ENCODE peak calls at places on chromosome 5, in seven cellular contexts. One of them, this sample, is unnamed.
A peak's percentile ranks its signal among the peaks of the same experiment; 100 is the strongest.

GRCh38 chr5:175535781-175536180 is 57.4 kb downstream of the SFXN1 start:
- DNase-seq in GM13977: no peak
- DNase-seq in choroid plexus epithelial cell: no peak
- DNase-seq in pancreas: no peak
- DNase-seq in brain microvascular endothelial cell: no peak
- DNase-seq in ascending aorta: no peak
- DNase-seq in A549: no peak
- DNase-seq in this sample: no peak

GRCh38 chr5:142644127-142644526 is 41.8 kb downstream of the FGF1 start:
- DNase-seq in GM13977: no peak
- DNase-seq in pancreas: no peak
- DNase-seq in A549: no peak
- DNase-seq in choroid plexus epithelial cell: no peak
- DNase-seq in brain microvascular endothelial cell: no peak
- DNase-seq in ascending aorta: no peak
- DNase-seq in this sample: no peak

GRCh38 chr5:82347213-82347947 is 69.2 kb upstream of the RPS23 start:
- DNase-seq in choroid plexus epithelial cell: peak; percentile 93
- DNase-seq in brain microvascular endothelial cell: peak; percentile 85
- DNase-seq in A549: no peak
- DNase-seq in ascending aorta: peak; percentile 79
- DNase-seq in GM13977: no peak
- DNase-seq in pancreas: no peak
- DNase-seq in this sample: peak; percentile 94

GRCh38 chr5:11322133-11322532 is 561.1 kb upstream of the DAP start:
- DNase-seq in A549: no peak
- DNase-seq in brain microvascular endothelial cell: no peak
- DNase-seq in pancreas: no peak
- DNase-seq in GM13977: no peak
- DNase-seq in choroid plexus epithelial cell: no peak
- DNase-seq in ascending aorta: no peak
- DNase-seq in this sample: peak; percentile 22

GRCh38 chr5:142754031-142754430 is 16.1 kb upstream of the ARHGAP26 start:
- DNase-seq in GM13977: no peak
- DNase-seq in ascending aorta: peak; percentile 77
- DNase-seq in choroid plexus epithelial cell: no peak
- DNase-seq in brain microvascular endothelial cell: no peak
- DNase-seq in A549: no peak
- DNase-seq in pancreas: no peak
- DNase-seq in this sample: no peak

GRCh38 chr5:108432024-108432423 is 50.1 kb upstream of the FBXL17 start:
- DNase-seq in A549: no peak
- DNase-seq in GM13977: no peak
- DNase-seq in ascending aorta: no peak
- DNase-seq in pancreas: no peak
- DNase-seq in choroid plexus epithelial cell: peak; percentile 13
- DNase-seq in brain microvascular endothelial cell: no peak
- DNase-seq in this sample: peak; percentile 23

GRCh38 chr5:169027456-169028118 is 273.4 kb downstream of the SLIT3 start:
- DNase-seq in GM13977: no peak
- DNase-seq in ascending aorta: peak; percentile 71
- DNase-seq in brain microvascular endothelial cell: no peak
- DNase-seq in A549: no peak
- DNase-seq in choroid plexus epithelial cell: no peak
- DNase-seq in pancreas: no peak
- DNase-seq in this sample: no peak

GRCh38 chr5:154686490-154686889 is 68.7 kb upstream of the LARP1 start:
- DNase-seq in brain microvascular endothelial cell: no peak
- DNase-seq in A549: no peak
- DNase-seq in pancreas: no peak
- DNase-seq in choroid plexus epithelial cell: peak; percentile 19
- DNase-seq in GM13977: no peak
- DNase-seq in ascending aorta: no peak
- DNase-seq in this sample: no peak

GRCh38 chr5:102152906-102153787 is 142.9 kb downstream of the SLCO4C1 start:
- DNase-seq in A549: no peak
- DNase-seq in pancreas: no peak
- DNase-seq in brain microvascular endothelial cell: peak; percentile 1
- DNase-seq in GM13977: peak; percentile 36
- DNase-seq in ascending aorta: no peak
- DNase-seq in choroid plexus epithelial cell: peak; percentile 19
- DNase-seq in this sample: no peak

DNA sequence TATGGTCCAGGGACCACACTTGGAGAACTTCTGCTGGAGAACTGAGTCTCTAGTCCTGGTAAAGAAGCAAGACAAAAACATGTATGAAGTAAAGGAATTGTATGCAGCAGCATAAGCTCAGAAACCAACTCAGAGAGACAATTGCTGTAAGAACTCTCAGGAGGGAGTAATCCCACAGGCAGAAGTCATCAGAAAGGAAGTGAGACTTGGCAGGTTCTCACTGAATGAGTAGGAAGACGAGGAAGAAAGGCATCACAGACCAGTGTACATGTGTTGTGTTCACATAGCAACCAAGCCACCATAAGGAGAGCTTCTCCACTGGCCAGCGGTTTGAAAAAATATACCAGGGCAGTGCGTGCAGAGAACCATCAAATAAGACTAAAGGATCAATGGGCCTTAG is 57.9 kb upstream of the FST start:
- DNase-seq in brain microvascular endothelial cell: peak; percentile 83
- DNase-seq in GM13977: no peak
- DNase-seq in ascending aorta: no peak
- DNase-seq in pancreas: no peak
- DNase-seq in A549: no peak
- DNase-seq in choroid plexus epithelial cell: peak; percentile 79
- DNase-seq in this sample: peak; percentile 82
- TF ChIP-seq CTCF in brain microvascular endothelial cell: no peak
- TF ChIP-seq CTCF in GM13977: no peak
- TF ChIP-seq CTCF in ascending aorta: no peak
- TF ChIP-seq CTCF in pancreas: no peak
- TF ChIP-seq CTCF in A549: no peak
- TF ChIP-seq CTCF in choroid plexus epithelial cell: no peak
- TF ChIP-seq CTCF in this sample: no peak

DNA sequence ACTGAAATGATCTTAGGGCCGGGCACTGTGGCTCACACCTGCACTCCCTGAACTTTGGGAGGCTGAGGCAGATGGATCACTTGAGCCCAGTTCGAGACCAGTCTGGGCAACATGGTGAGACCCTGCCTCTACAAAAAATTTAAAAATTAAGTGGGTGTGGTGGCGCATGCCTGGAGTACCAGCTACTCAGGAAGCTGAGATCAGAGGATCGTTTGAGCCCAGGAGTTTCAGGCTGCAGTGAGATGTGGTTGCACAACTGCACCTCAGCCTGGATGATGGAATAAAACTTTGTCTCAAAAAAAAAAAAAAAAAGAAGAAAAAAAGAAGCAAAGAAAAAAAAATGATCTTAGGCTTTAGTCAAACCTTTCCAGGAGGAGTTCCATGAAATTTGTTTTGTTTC is 41.8 kb downstream of the MEF2C start:
- DNase-seq in ascending aorta: no peak
- DNase-seq in A549: no peak
- DNase-seq in pancreas: no peak
- DNase-seq in brain microvascular endothelial cell: no peak
- DNase-seq in choroid plexus epithelial cell: no peak
- DNase-seq in GM13977: no peak
- DNase-seq in this sample: no peak
- TF ChIP-seq CTCF in ascending aorta: no peak
- TF ChIP-seq CTCF in A549: no peak
- TF ChIP-seq CTCF in pancreas: no peak
- TF ChIP-seq CTCF in brain microvascular endothelial cell: no peak
- TF ChIP-seq CTCF in choroid plexus epithelial cell: no peak
- TF ChIP-seq CTCF in GM13977: no peak
- TF ChIP-seq CTCF in this sample: no peak

DNA sequence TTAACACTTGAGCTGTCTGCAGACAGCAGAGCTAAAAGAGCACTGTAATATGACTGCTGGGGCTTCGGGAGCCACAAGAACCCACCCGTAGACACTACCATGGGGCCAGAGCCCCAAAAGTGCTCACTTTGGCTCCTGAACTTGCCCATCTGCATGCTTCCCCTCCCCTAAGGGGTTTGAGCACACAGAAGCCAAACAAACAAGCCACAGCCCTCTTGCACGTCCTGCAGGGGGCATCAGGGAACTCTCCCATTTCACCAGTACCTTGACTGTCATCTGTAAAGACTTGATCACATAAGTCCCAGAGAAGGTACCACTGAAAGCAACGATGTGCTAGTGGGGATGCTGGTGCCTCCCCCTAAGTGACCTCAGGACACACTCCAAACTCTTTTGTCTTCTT is 681.8 kb downstream of the SEMA5A start:
- DNase-seq in A549: no peak
- DNase-seq in pancreas: no peak
- DNase-seq in ascending aorta: no peak
- DNase-seq in choroid plexus epithelial cell: peak; percentile 58
- DNase-seq in GM13977: no peak
- DNase-seq in brain microvascular endothelial cell: no peak
- DNase-seq in this sample: no peak
- TF ChIP-seq CTCF in A549: peak; percentile 11
- TF ChIP-seq CTCF in pancreas: no peak
- TF ChIP-seq CTCF in ascending aorta: no peak
- TF ChIP-seq CTCF in choroid plexus epithelial cell: peak; percentile 68
- TF ChIP-seq CTCF in GM13977: peak; percentile 58
- TF ChIP-seq CTCF in brain microvascular endothelial cell: peak; percentile 76
- TF ChIP-seq CTCF in this sample: peak; percentile 21

DNA sequence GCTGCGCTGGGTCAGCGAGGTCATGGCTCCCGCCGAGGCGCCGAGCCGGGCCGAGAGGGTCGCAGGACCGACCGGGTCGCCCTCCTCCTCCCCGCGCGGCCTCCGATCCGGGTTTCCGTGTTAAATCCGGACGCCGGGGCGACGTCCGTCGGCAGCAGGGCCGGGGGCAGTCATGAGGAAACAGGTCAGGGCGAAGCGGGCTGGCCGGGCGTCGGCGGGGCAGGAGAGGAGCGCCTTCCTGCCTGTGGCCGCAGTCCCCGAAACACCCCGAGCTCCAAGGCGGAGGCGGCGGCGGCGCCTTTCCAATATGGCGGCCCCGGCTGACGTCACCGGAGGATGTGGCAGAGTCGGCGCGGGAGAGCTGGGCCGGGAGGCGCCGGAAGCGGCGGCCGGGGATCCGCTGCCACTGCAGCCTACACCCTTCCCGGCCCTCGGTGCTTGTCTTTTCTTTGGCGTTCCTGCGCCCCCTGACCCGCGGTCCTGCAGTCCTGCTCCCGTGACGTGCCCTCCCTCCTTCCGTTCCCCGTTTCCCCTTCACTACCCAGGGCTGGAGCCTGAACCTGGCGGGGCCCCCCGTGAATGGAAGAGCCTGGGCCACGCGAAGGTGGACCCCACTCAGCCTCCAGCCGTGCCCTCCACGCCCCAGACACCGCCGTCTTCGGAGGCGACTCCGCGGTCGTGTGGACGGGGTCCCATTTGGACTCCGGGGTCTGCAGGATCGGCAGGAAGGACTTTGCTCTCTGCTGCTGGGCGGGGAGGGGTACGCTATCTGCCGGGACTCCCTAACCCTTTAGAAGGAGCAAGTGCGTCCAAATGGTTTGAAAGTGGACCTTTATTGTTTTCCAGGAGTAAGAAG is at the start of gene GOLPH3:
- DNase-seq in A549: peak; percentile 87
- DNase-seq in ascending aorta: peak; percentile 97
- DNase-seq in choroid plexus epithelial cell: peak; percentile 86
- DNase-seq in brain microvascular endothelial cell: peak; percentile 85
- DNase-seq in pancreas: peak; percentile 96
- DNase-seq in GM13977: peak; percentile 95
- DNase-seq in this sample: peak; percentile 70
- TF ChIP-seq CTCF in A549: no peak
- TF ChIP-seq CTCF in ascending aorta: no peak
- TF ChIP-seq CTCF in choroid plexus epithelial cell: peak; percentile 4
- TF ChIP-seq CTCF in brain microvascular endothelial cell: peak; percentile 13
- TF ChIP-seq CTCF in pancreas: no peak
- TF ChIP-seq CTCF in GM13977: no peak
- TF ChIP-seq CTCF in this sample: no peak

GRCh38 chr5:16841416-16841815 is 94.7 kb downstream of the MYO10 start:
- DNase-seq in GM13977: no peak
- DNase-seq in brain microvascular endothelial cell: no peak
- DNase-seq in pancreas: no peak
- DNase-seq in ascending aorta: no peak
- DNase-seq in choroid plexus epithelial cell: no peak
- DNase-seq in A549: no peak
- DNase-seq in this sample: no peak
- TF ChIP-seq CTCF in GM13977: no peak
- TF ChIP-seq CTCF in brain microvascular endothelial cell: no peak
- TF ChIP-seq CTCF in pancreas: no peak
- TF ChIP-seq CTCF in ascending aorta: no peak
- TF ChIP-seq CTCF in choroid plexus epithelial cell: no peak
- TF ChIP-seq CTCF in A549: no peak
- TF ChIP-seq CTCF in this sample: no peak

GRCh38 chr5:100706796-100707195 is 171.6 kb downstream of the FAM174A start:
- DNase-seq in brain microvascular endothelial cell: no peak
- DNase-seq in ascending aorta: no peak
- DNase-seq in choroid plexus epithelial cell: peak; percentile 72
- DNase-seq in GM13977: no peak
- DNase-seq in pancreas: no peak
- DNase-seq in A549: no peak
- DNase-seq in this sample: no peak
- TF ChIP-seq CTCF in brain microvascular endothelial cell: peak; percentile 33
- TF ChIP-seq CTCF in ascending aorta: peak; percentile 11
- TF ChIP-seq CTCF in choroid plexus epithelial cell: peak; percentile 58
- TF ChIP-seq CTCF in GM13977: no peak
- TF ChIP-seq CTCF in pancreas: no peak
- TF ChIP-seq CTCF in A549: no peak
- TF ChIP-seq CTCF in this sample: peak; percentile 35

GRCh38 chr5:141567513-141568117 is 51.2 kb downstream of the DIAPH1 start:
- DNase-seq in A549: no peak
- DNase-seq in choroid plexus epithelial cell: peak; percentile 38
- DNase-seq in ascending aorta: no peak
- DNase-seq in brain microvascular endothelial cell: no peak
- DNase-seq in pancreas: no peak
- DNase-seq in GM13977: no peak
- DNase-seq in this sample: no peak

GRCh38 chr5:141570655-141571054 is 48.1 kb downstream of the DIAPH1 start:
- DNase-seq in choroid plexus epithelial cell: no peak
- DNase-seq in A549: no peak
- DNase-seq in ascending aorta: no peak
- DNase-seq in GM13977: no peak
- DNase-seq in brain microvascular endothelial cell: no peak
- DNase-seq in pancreas: no peak
- DNase-seq in this sample: no peak

GRCh38 chr5:141574122-141574510 is 44.7 kb downstream of the DIAPH1 start:
- DNase-seq in GM13977: no peak
- DNase-seq in ascending aorta: no peak
- DNase-seq in pancreas: no peak
- DNase-seq in choroid plexus epithelial cell: peak; percentile 19
- DNase-seq in A549: no peak
- DNase-seq in brain microvascular endothelial cell: no peak
- DNase-seq in this sample: no peak

DNA sequence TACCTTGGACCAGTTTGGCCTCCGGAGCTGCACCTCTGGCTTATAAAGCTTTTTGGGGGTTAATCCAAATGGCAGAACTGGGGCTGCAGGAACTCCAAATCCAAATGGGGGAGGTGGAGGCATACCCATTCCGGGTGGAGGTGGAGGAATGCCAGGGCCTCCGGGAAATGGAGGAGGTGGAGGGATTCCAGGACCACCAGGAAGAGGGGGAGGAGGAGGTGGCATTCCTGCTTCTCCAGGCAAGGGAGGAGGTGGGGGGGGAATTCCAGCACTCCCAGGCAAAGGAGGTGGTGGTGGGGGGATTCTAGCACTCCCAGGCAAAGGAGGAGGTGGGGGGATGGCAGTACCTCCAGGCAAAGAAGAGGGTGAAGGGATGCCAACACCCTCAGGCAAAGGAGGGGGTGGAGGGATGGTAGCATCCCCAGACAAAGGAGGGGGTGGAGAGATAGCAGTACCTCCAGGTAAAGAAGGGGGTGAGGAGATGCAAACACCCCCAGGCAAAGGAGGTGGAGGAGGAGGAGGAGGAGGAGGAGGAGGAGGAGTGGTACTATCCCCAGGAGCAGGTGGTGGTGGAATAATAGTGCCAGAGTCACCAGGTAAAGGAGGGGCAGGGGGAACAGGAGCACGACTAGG is 45.2 kb downstream of the DIAPH1 start:
- DNase-seq in A549: no peak
- DNase-seq in ascending aorta: no peak
- DNase-seq in pancreas: no peak
- DNase-seq in GM13977: no peak
- DNase-seq in choroid plexus epithelial cell: no peak
- DNase-seq in brain microvascular endothelial cell: no peak
- DNase-seq in this sample: no peak
- TF ChIP-seq CTCF in A549: no peak
- TF ChIP-seq CTCF in ascending aorta: no peak
- TF ChIP-seq CTCF in pancreas: no peak
- TF ChIP-seq CTCF in GM13977: no peak
- TF ChIP-seq CTCF in choroid plexus epithelial cell: no peak
- TF ChIP-seq CTCF in brain microvascular endothelial cell: no peak
- TF ChIP-seq CTCF in this sample: no peak